ENCODE peak calls at places on chromosomes 13 and 19, in six cellular contexts. One of them, this sample, is unnamed.

GRCh38 chr13:23639672-23640275 is 69.6 kb downstream of the TNFRSF19 start:
- DNase-seq in mammary epithelial cell: peak; percentile 36
- DNase-seq in neural progenitor cell: no peak
- DNase-seq in AG04450: no peak
- DNase-seq in thoracic aorta: no peak
- DNase-seq in upper lobe of right lung: no peak
- DNase-seq in this sample: no peak

GRCh38 chr13:46687810-46688209 is 109.2 kb downstream of the ESD start:
- DNase-seq in thoracic aorta: no peak
- DNase-seq in mammary epithelial cell: peak; percentile 50
- DNase-seq in AG04450: no peak
- DNase-seq in neural progenitor cell: no peak
- DNase-seq in upper lobe of right lung: no peak
- DNase-seq in this sample: no peak

GRCh38 chr19:29003641-29004409 is 209.1 kb downstream of the UQCRFS1 start:
- DNase-seq in neural progenitor cell: peak; percentile 60
- DNase-seq in thoracic aorta: no peak
- DNase-seq in upper lobe of right lung: peak; percentile 46
- DNase-seq in AG04450: no peak
- DNase-seq in mammary epithelial cell: no peak
- DNase-seq in this sample: no peak

GRCh38 chr19:35708391-35708790 is 4.0 kb downstream of the ZBTB32 start:
- DNase-seq in thoracic aorta: no peak
- DNase-seq in mammary epithelial cell: no peak
- DNase-seq in upper lobe of right lung: no peak
- DNase-seq in neural progenitor cell: no peak
- DNase-seq in AG04450: no peak
- DNase-seq in this sample: no peak

GRCh38 chr13:25971077-25971476 is 80.7 kb downstream of the SHISA2 start:
- DNase-seq in upper lobe of right lung: no peak
- DNase-seq in AG04450: no peak
- DNase-seq in neural progenitor cell: peak; percentile 84
- DNase-seq in mammary epithelial cell: no peak
- DNase-seq in thoracic aorta: no peak
- DNase-seq in this sample: no peak

GRCh38 chr13:52025475-52026245 is 1.2 kb downstream of the UTP14C start:
- DNase-seq in mammary epithelial cell: no peak
- DNase-seq in AG04450: no peak
- DNase-seq in neural progenitor cell: no peak
- DNase-seq in upper lobe of right lung: no peak
- DNase-seq in thoracic aorta: no peak
- DNase-seq in this sample: no peak

GRCh38 chr19:19403373-19403901 is 2.0 kb upstream of the GATAD2A start:
- DNase-seq in mammary epithelial cell: peak; percentile 56
- DNase-seq in upper lobe of right lung: no peak
- DNase-seq in thoracic aorta: no peak
- DNase-seq in neural progenitor cell: no peak
- DNase-seq in AG04450: no peak
- DNase-seq in this sample: no peak

GRCh38 chr19:14614099-14614412 is 31.2 kb downstream of the CLEC17A start:
- DNase-seq in upper lobe of right lung: peak; percentile 73
- DNase-seq in mammary epithelial cell: no peak
- DNase-seq in thoracic aorta: no peak
- DNase-seq in AG04450: no peak
- DNase-seq in neural progenitor cell: no peak
- DNase-seq in this sample: no peak

GRCh38 chr19:8149261-8150094 is at the start of gene FBN3:
- DNase-seq in thoracic aorta: no peak
- DNase-seq in AG04450: no peak
- DNase-seq in upper lobe of right lung: peak; percentile 70
- DNase-seq in neural progenitor cell: peak; percentile 83
- DNase-seq in mammary epithelial cell: no peak
- DNase-seq in this sample: peak; percentile 44

GRCh38 chr13:83272076-83272475 is 610.2 kb downstream of the SLITRK1 start:
- DNase-seq in mammary epithelial cell: no peak
- DNase-seq in upper lobe of right lung: no peak
- DNase-seq in neural progenitor cell: no peak
- DNase-seq in thoracic aorta: no peak
- DNase-seq in AG04450: no peak
- DNase-seq in this sample: no peak

GRCh38 chr13:49571299-49572240 is 13.8 kb downstream of the RCBTB1 start:
- DNase-seq in upper lobe of right lung: no peak
- DNase-seq in neural progenitor cell: no peak
- DNase-seq in mammary epithelial cell: no peak
- DNase-seq in AG04450: no peak
- DNase-seq in thoracic aorta: no peak
- DNase-seq in this sample: no peak

GRCh38 chr13:85367887-85368286 is 431.3 kb downstream of the SLITRK6 start:
- DNase-seq in neural progenitor cell: no peak
- DNase-seq in AG04450: no peak
- DNase-seq in upper lobe of right lung: no peak
- DNase-seq in thoracic aorta: no peak
- DNase-seq in mammary epithelial cell: no peak
- DNase-seq in this sample: no peak

DNA sequence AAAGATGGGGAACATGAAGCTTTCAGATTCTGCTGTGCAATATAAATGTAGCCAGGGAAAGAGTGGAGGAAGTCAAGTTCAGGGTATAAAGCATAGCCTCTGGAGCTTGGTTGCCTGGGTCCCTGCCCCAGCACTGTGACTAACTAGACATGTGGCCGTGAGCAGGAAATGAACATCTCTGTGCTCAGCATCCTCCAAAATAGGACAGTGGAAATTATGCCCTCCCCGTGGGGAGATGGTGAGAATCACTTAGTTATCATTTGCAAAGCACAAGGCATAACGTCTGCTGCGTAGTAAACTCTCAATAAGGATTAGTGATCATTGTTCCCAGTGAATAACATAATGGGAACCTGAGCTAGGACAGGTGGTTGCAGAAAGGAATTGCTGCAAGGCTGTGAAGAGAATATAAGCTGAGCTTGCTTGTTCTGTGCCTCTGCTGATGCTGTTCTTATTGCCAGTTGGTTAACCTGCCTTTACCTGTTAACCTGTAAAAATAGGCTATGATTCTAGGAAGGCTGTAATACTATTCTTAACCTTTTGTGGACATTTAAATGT is 441.0 kb downstream of the COG6 start:
- DNase-seq in AG04450: no peak
- DNase-seq in upper lobe of right lung: no peak
- DNase-seq in thoracic aorta: no peak
- DNase-seq in neural progenitor cell: peak; percentile 26
- DNase-seq in mammary epithelial cell: no peak
- DNase-seq in this sample: no peak
- H3K27ac ChIP-seq in AG04450: no peak overlapping the region
- H3K27ac ChIP-seq in upper lobe of right lung: no peak overlapping the region
- H3K27ac ChIP-seq in thoracic aorta: no peak overlapping the region
- H3K27ac ChIP-seq in neural progenitor cell: no peak overlapping the region
- H3K27ac ChIP-seq in mammary epithelial cell: no peak overlapping the region
- H3K27ac ChIP-seq in this sample: no peak overlapping the region

GRCh38 chr19:2043269-2043641 is 7.8 kb downstream of the MKNK2 start:
- DNase-seq in upper lobe of right lung: peak; percentile 66
- DNase-seq in mammary epithelial cell: no peak
- DNase-seq in thoracic aorta: no peak
- DNase-seq in neural progenitor cell: peak; percentile 5
- DNase-seq in AG04450: no peak
- DNase-seq in this sample: no peak
- H3K27ac ChIP-seq in upper lobe of right lung: peak overlapping the region; percentile 86
- H3K27ac ChIP-seq in mammary epithelial cell: no peak overlapping the region
- H3K27ac ChIP-seq in thoracic aorta: peak overlapping the region; percentile 76
- H3K27ac ChIP-seq in neural progenitor cell: no peak overlapping the region
- H3K27ac ChIP-seq in AG04450: no peak overlapping the region
- H3K27ac ChIP-seq in this sample: peak overlapping the region; percentile 16

DNA sequence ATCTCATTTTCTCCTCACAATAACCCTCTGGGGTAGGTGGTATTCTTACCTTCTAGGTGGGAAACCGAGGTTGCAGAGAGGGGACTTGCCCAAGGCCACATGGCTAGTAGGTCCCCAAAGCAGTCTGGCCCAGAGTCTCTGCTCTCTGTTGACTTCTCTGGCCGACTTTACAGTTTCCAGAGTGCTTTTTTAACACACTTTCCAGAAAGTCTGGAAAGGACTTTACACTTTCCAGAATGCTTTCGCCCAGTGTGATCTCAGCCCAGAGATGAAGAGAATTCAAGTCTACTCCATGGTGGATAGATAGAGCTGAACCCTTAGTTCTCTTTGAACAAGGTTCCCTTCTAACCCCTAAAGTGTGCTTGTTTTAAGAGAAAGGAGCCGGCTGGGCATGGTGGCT is 12.2 kb downstream of the ARHGAP35 start:
- DNase-seq in AG04450: no peak
- DNase-seq in neural progenitor cell: no peak
- DNase-seq in thoracic aorta: no peak
- DNase-seq in upper lobe of right lung: no peak
- DNase-seq in mammary epithelial cell: no peak
- DNase-seq in this sample: no peak
- H3K27ac ChIP-seq in AG04450: no peak overlapping the region
- H3K27ac ChIP-seq in neural progenitor cell: peak overlapping the region; percentile 37
- H3K27ac ChIP-seq in thoracic aorta: no peak overlapping the region
- H3K27ac ChIP-seq in upper lobe of right lung: no peak overlapping the region
- H3K27ac ChIP-seq in mammary epithelial cell: no peak overlapping the region
- H3K27ac ChIP-seq in this sample: no peak overlapping the region

GRCh38 chr19:47699360-47699917 is 13.8 kb upstream of the EHD2 start:
- DNase-seq in mammary epithelial cell: no peak
- DNase-seq in neural progenitor cell: peak; percentile 77
- DNase-seq in thoracic aorta: no peak
- DNase-seq in AG04450: no peak
- DNase-seq in upper lobe of right lung: no peak
- DNase-seq in this sample: peak; percentile 79

GRCh38 chr19:47695533-47696262 is 17.5 kb upstream of the EHD2 start:
- DNase-seq in mammary epithelial cell: no peak
- DNase-seq in upper lobe of right lung: no peak
- DNase-seq in thoracic aorta: no peak
- DNase-seq in neural progenitor cell: no peak
- DNase-seq in AG04450: no peak
- DNase-seq in this sample: no peak

GRCh38 chr19:47698631-47699359 is 14.4 kb upstream of the EHD2 start:
- DNase-seq in mammary epithelial cell: no peak
- DNase-seq in neural progenitor cell: no peak
- DNase-seq in upper lobe of right lung: no peak
- DNase-seq in AG04450: no peak
- DNase-seq in thoracic aorta: no peak
- DNase-seq in this sample: no peak

GRCh38 chr19:47696635-47697034 is 16.6 kb upstream of the EHD2 start:
- DNase-seq in AG04450: no peak
- DNase-seq in mammary epithelial cell: no peak
- DNase-seq in neural progenitor cell: no peak
- DNase-seq in thoracic aorta: no peak
- DNase-seq in upper lobe of right lung: no peak
- DNase-seq in this sample: no peak

GRCh38 chr19:47697863-47698609 is 15.2 kb upstream of the EHD2 start:
- DNase-seq in mammary epithelial cell: peak; percentile 72
- DNase-seq in upper lobe of right lung: peak; percentile 84
- DNase-seq in neural progenitor cell: peak; percentile 94
- DNase-seq in thoracic aorta: no peak
- DNase-seq in AG04450: peak; percentile 53
- DNase-seq in this sample: peak; percentile 76
- H3K27ac ChIP-seq in mammary epithelial cell: no peak overlapping the region
- H3K27ac ChIP-seq in upper lobe of right lung: peak overlapping the region; percentile 34
- H3K27ac ChIP-seq in neural progenitor cell: peak overlapping the region; percentile 32
- H3K27ac ChIP-seq in thoracic aorta: peak overlapping the region; percentile 11
- H3K27ac ChIP-seq in AG04450: peak overlapping the region; percentile 11
- H3K27ac ChIP-seq in this sample: no peak overlapping the region

DNA sequence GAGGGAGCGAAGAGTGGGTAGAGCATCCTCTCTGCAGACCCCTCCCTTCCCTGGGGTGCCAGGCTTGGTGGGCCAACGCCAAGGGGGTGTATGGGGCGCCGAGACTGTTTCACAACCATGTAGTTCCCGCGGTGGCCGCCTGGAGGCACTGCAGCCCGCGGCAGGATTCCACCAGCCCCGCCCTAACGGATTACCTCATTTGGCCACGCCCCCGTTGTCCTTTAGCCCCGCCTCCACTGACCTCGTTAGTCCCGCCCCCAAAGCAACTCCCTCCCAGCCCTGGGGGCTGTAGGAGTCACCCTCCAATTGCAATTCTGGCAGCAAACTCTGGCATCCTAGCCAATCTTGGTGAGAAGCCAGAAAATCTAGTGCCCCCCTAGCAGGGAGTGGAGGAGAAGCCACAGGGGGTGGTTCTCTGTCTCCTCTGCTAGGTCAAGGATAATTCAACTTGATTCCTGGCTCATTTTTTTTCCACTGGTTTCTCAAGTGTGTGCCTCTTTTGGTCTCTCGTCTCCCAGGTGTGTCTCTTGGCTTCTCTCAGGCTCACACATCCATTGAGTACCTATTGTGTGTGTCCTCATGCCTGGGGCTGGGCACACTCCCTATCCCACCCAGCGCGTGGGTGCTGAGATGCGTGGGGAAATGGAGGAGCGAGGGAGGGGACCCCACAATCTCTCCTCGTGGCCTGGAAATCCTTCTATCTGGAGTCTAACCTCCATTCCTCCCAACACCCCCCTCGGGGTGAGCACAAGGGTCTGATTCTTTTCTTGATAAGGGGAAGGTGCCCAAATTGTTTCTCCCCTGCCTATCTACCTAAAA is 2.0 kb downstream of the OLFM2 start:
- DNase-seq in upper lobe of right lung: peak; percentile 82
- DNase-seq in AG04450: no peak
- DNase-seq in mammary epithelial cell: peak; percentile 59
- DNase-seq in thoracic aorta: no peak
- DNase-seq in neural progenitor cell: peak; percentile 91
- DNase-seq in this sample: peak; percentile 80
- H3K27ac ChIP-seq in upper lobe of right lung: no peak overlapping the region
- H3K27ac ChIP-seq in AG04450: no peak overlapping the region
- H3K27ac ChIP-seq in mammary epithelial cell: no peak overlapping the region
- H3K27ac ChIP-seq in thoracic aorta: no peak overlapping the region
- H3K27ac ChIP-seq in neural progenitor cell: no peak overlapping the region
- H3K27ac ChIP-seq in this sample: no peak overlapping the region

DNA sequence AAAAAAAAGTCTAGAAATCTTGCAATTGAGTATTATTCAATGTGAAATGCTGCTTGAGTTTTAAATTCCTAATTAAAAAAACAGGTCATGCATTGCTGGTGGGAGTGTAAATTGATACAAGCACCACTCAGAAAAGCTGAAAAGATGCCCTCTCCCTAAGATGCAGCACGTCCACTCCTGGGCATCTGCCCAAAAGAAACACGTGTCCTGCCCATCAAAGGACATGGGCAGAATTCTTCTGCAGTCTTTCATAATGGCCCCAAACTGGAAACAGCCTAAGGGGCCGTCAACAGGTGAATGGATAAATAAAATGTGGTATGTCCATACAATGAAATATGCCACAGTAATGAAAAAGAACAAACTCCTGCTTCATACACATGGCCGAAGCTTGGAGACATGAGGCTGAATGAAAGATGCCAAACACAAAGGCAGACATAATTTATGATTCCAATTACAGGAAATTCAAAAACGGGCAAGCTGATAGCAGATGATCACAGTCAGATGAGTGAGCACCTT is 7.8 kb downstream of the POU2F2 start:
- DNase-seq in upper lobe of right lung: no peak
- DNase-seq in mammary epithelial cell: no peak
- DNase-seq in neural progenitor cell: no peak
- DNase-seq in thoracic aorta: no peak
- DNase-seq in AG04450: no peak
- DNase-seq in this sample: no peak
- H3K27ac ChIP-seq in upper lobe of right lung: no peak overlapping the region
- H3K27ac ChIP-seq in mammary epithelial cell: no peak overlapping the region
- H3K27ac ChIP-seq in neural progenitor cell: no peak overlapping the region
- H3K27ac ChIP-seq in thoracic aorta: no peak overlapping the region
- H3K27ac ChIP-seq in AG04450: no peak overlapping the region
- H3K27ac ChIP-seq in this sample: no peak overlapping the region

This sample was measured in WERI-Rb-1.